ENCODE peak calls at places on chromosome 4, in six cellular contexts. V is activated gamma-delta T cell treated with anti-CD3 and anti-CD28 coated beads, Interleukin-2, amount 50 U/mL, for 16 hours; X is NCI-H2171 treated with DMSO at 0.1 percent for 48 hours; F is kidney epithelial cell; C is Kasumi-1; A is HepG2. L is an unnamed sample.

GRCh38 chr4:8552581-8553205 is 27.5 kb upstream of the GPR78 start:
- DNase-seq in V (no peak), X (no peak), F (no peak), C (no peak), A (no peak), L (no peak)

GRCh38 chr4:188417181-188417580 is 277.9 kb downstream of the TRIML1 start:
- DNase-seq in V (no peak), X (no peak), F (no peak), C (peak), A (peak), L (no peak)

GRCh38 chr4:104113850-104114249 is 380.8 kb downstream of the CXXC4 start:
- DNase-seq in V (no peak), X (no peak), F (no peak), C (no peak), A (no peak), L (no peak)

GRCh38 chr4:175414602-175415001 is 397.5 kb downstream of the GPM6A start:
- DNase-seq in V (no peak), X (no peak), F (no peak), C (no peak), A (no peak), L (no peak)

GRCh38 chr4:15779789-15780188 is 1.7 kb downstream of the CD38 start:
- DNase-seq in V (no peak), X (no peak), F (no peak), C (no peak), A (no peak), L (no peak)

GRCh38 chr4:143400082-143400481 is 63.4 kb downstream of the GAB1 start:
- DNase-seq in V (no peak), X (no peak), F (no peak), C (no peak), A (no peak), L (no peak)

GRCh38 chr4:185122681-185123345 is 20.3 kb upstream of the SLC25A4 start:
- DNase-seq in V (no peak), X (no peak), F (no peak), C (peak), A (no peak), L (no peak)

GRCh38 chr4:79466621-79467020 is 58.6 kb upstream of the GK2 start:
- DNase-seq in V (no peak), X (no peak), F (no peak), C (no peak), A (no peak), L (no peak)

GRCh38 chr4:182863501-182863900 is 53.7 kb downstream of the DCTD start:
- DNase-seq in V (no peak), X (no peak), F (no peak), C (no peak), A (no peak), L (no peak)

GRCh38 chr4:74098628-74098995 is 383 bp downstream of the CXCL2 start:
- DNase-seq in V (no peak), X (no peak), F (no peak), C (no peak), A (no peak), L (no peak)

GRCh38 chr4:38028556-38028955 is 68.4 kb downstream of the PTTG2 start:
- DNase-seq in V (no peak), X (no peak), F (no peak), C (no peak), A (no peak), L (no peak)

GRCh38 chr4:26451597-26451996 is 38.7 kb downstream of the CCKAR start:
- DNase-seq in V (no peak), X (no peak), F (no peak), C (no peak), A (no peak), L (no peak)

GRCh38 chr4:127479031-127479622 is 153.6 kb upstream of the INTU start:
- DNase-seq in V (no peak), X (peak), F (no peak), C (peak), A (peak), L (no peak)

GRCh38 chr4:38133711-38134480 is 173.7 kb downstream of the PTTG2 start:
- DNase-seq in V (no peak), X (no peak), F (no peak), C (no peak), A (no peak), L (no peak)

GRCh38 chr4:3660086-3660927 is 105.9 kb upstream of the ADRA2C start:
- DNase-seq in V (no peak), X (peak), F (no peak), C (no peak), A (no peak), L (no peak)

GRCh38 chr4:10529891-10530786 is 72.9 kb upstream of the ZNF518B start:
- DNase-seq in V (no peak), X (no peak), F (no peak), C (no peak), A (no peak), L (no peak)

GRCh38 chr4:176193898-176194297 is 1.5 kb downstream of the SPATA4 start:
- DNase-seq in V (no peak), X (no peak), F (no peak), C (no peak), A (no peak), L (peak)

GRCh38 chr4:133621628-133622027 is 472.5 kb downstream of the PCDH10 start:
- DNase-seq in V (no peak), X (no peak), F (no peak), C (no peak), A (no peak), L (no peak)

GRCh38 chr4:5954056-5954760 is 61.3 kb upstream of the CRMP1 start:
- DNase-seq in V (no peak), X (no peak), F (no peak), C (no peak), A (no peak), L (no peak)

GRCh38 chr4:85747871-85748491 is 273.0 kb downstream of the ARHGAP24 start:
- DNase-seq in V (no peak), X (peak), F (peak), C (peak), A (peak), L (no peak)

GRCh38 chr4:84496356-84497219 is 2.5 kb downstream of the NKX6-1 start:
- DNase-seq in V (no peak), X (no peak), F (no peak), C (no peak), A (no peak), L (no peak)

GRCh38 chr4:24488399-24489164 is 95.8 kb downstream of the DHX15 start:
- DNase-seq in V (peak), X (peak), F (no peak), C (peak), A (peak), L (peak)

GRCh38 chr4:132195181-132195580 is 953.9 kb upstream of the PCDH10 start:
- DNase-seq in V (no peak), X (no peak), F (no peak), C (no peak), A (no peak), L (no peak)

GRCh38 chr4:4609622-4610334 is 67.9 kb upstream of the STX18 start:
- DNase-seq in V (no peak), X (no peak), F (no peak), C (no peak), A (peak), L (no peak)

GRCh38 chr4:113998531-113998930 is 19.1 kb upstream of the ARSJ start:
- DNase-seq in V (no peak), X (no peak), F (no peak), C (no peak), A (no peak), L (no peak)

GRCh38 chr4:86910820-86911684 is 18.8 kb upstream of the C4orf36 start:
- DNase-seq in V (no peak), X (no peak), F (no peak), C (no peak), A (no peak), L (no peak)

GRCh38 chr4:23878235-23878861 is 11.5 kb downstream of the PPARGC1A start:
- DNase-seq in V (no peak), X (no peak), F (no peak), C (no peak), A (no peak), L (no peak)

GRCh38 chr4:16067515-16067914 is 16.3 kb downstream of the PROM1 start:
- DNase-seq in V (no peak), X (no peak), F (no peak), C (no peak), A (peak), L (no peak)

GRCh38 chr4:176872461-176872860 is 79.7 kb upstream of the VEGFC start:
- DNase-seq in V (no peak), X (no peak), F (no peak), C (no peak), A (no peak), L (no peak)

GRCh38 chr4:30792616-30793015 is 72.4 kb downstream of the PCDH7 start:
- DNase-seq in V (no peak), X (no peak), F (no peak), C (no peak), A (no peak), L (no peak)

GRCh38 chr4:68360570-68360969 is 10.7 kb upstream of the YTHDC1 start:
- DNase-seq in V (no peak), X (no peak), F (no peak), C (no peak), A (no peak), L (no peak)

GRCh38 chr4:138235419-138235952 is 6.7 kb downstream of the SLC7A11 start:
- DNase-seq in V (no peak), X (no peak), F (peak), C (no peak), A (no peak), L (no peak)

GRCh38 chr4:61199869-61200194 is 294 bp upstream of the ADGRL3 start:
- DNase-seq in V (no peak), X (no peak), F (no peak), C (peak), A (no peak), L (no peak)

GRCh38 chr4:151356510-151356909 is 31.1 kb upstream of the SH3D19 start:
- DNase-seq in V (no peak), X (no peak), F (peak), C (no peak), A (no peak), L (no peak)

L was measured in NK-92 treated with Interleukin-12 subunit alpha and Interleukin-12 subunit beta, amount 100 ng/mL, for 24 hours.